ENCODE peak calls at places on chromosomes 5 and 9, in eight cellular contexts. X, K, R, G, B, H, Y and M are unnamed samples.

GRCh38 chr9:93897075-93897970 is 57.8 kb downstream of the BARX1 start:
- DNase-seq in X (no peak), K (no peak), R (no peak), G (no peak), B (no peak), H (no peak), Y (no peak), M (no peak)

GRCh38 chr5:155150012-155150411 is 136.5 kb downstream of the KIF4B start:
- DNase-seq in X (no peak), K (no peak), R (no peak), G (no peak), B (no peak), H (no peak), Y (no peak), M (peak; percentile 3)

GRCh38 chr5:147690595-147690994 is 91.9 kb downstream of the JAKMIP2 start:
- DNase-seq in X (no peak), K (no peak), R (peak; percentile 1), G (no peak), B (peak; percentile 78), H (peak; percentile 63), Y (peak; percentile 10), M (peak; percentile 2)

GRCh38 chr5:163342301-163342700 is 95.1 kb upstream of the CCNG1 start:
- DNase-seq in X (no peak), K (no peak), R (no peak), G (no peak), B (no peak), H (no peak), Y (no peak), M (no peak)

GRCh38 chr9:104835163-104835562 is 71.2 kb downstream of the NIPSNAP3B start:
- DNase-seq in X (no peak), K (no peak), R (no peak), G (no peak), B (no peak), H (no peak), Y (peak; percentile 66), M (no peak)

GRCh38 chr9:132372177-132373095 is 17.6 kb upstream of the SETX start:
- DNase-seq in X (peak; percentile 52), K (peak; percentile 97), R (peak; percentile 36), G (peak; percentile 13), B (no peak), H (peak; percentile 11), Y (no peak), M (peak; percentile 52)

GRCh38 chr9:89000973-89001916 is 10.0 kb downstream of the S1PR3 start:
- DNase-seq in X (peak; percentile 83), K (peak; percentile 77), R (peak; percentile 81), G (peak; percentile 81), B (peak; percentile 98), H (peak; percentile 92), Y (peak; percentile 76), M (peak; percentile 78)

GRCh38 chr5:77644443-77645157 is 6.1 kb upstream of the OTP start:
- DNase-seq in X (peak; percentile 9), K (no peak), R (no peak), G (no peak), B (peak; percentile 84), H (no peak), Y (no peak), M (no peak)

GRCh38 chr5:135319928-135320606 is 79.0 kb downstream of the MACROH2A1 start:
- DNase-seq in X (no peak), K (no peak), R (no peak), G (no peak), B (peak; percentile 60), H (no peak), Y (no peak), M (no peak)

GRCh38 chr5:426392-426976 is 16.5 kb upstream of the EXOC3 start:
- DNase-seq in X (no peak), K (no peak), R (no peak), G (no peak), B (no peak), H (no peak), Y (no peak), M (no peak)

GRCh38 chr9:110101531-110102161 is 106.3 kb downstream of the C9orf152 start:
- DNase-seq in X (peak; percentile 75), K (no peak), R (peak; percentile 83), G (peak; percentile 82), B (no peak), H (no peak), Y (no peak), M (peak; percentile 64)

GRCh38 chr5:58244819-58245478 is 214.9 kb downstream of the PLK2 start:
- DNase-seq in X (no peak), K (peak; percentile 44), R (no peak), G (no peak), B (no peak), H (no peak), Y (no peak), M (no peak)

GRCh38 chr9:109652971-109653370 is 127.0 kb upstream of the PALM2AKAP2 start:
- DNase-seq in X (peak; percentile 27), K (no peak), R (peak; percentile 16), G (no peak), B (peak; percentile 53), H (peak; percentile 56), Y (peak; percentile 51), M (no peak)

GRCh38 chr9:121684381-121685145 is 33.1 kb downstream of the DAB2IP start:
- DNase-seq in X (peak; percentile 29), K (no peak), R (no peak), G (peak; percentile 37), B (peak; percentile 90), H (peak; percentile 54), Y (no peak), M (peak; percentile 44)

GRCh38 chr9:20513126-20513913 is 109.0 kb downstream of the MLLT3 start:
- DNase-seq in X (peak; percentile 9), K (no peak), R (peak; percentile 10), G (no peak), B (no peak), H (no peak), Y (peak; percentile 39), M (no peak)

GRCh38 chr9:82302968-82303655 is 314.5 kb downstream of the SPATA31D1 start:
- DNase-seq in X (no peak), K (no peak), R (no peak), G (no peak), B (peak; percentile 22), H (no peak), Y (no peak), M (no peak)

GRCh38 chr5:151595411-151595826 is 4.3 kb upstream of the FAT2 start:
- DNase-seq in X (no peak), K (no peak), R (no peak), G (no peak), B (no peak), H (no peak), Y (no peak), M (no peak)

GRCh38 chr5:151592855-151593408 is 1.8 kb upstream of the FAT2 start:
- DNase-seq in X (peak; percentile 3), K (no peak), R (no peak), G (no peak), B (no peak), H (peak; percentile 77), Y (no peak), M (no peak)

GRCh38 chr5:151587796-151588606 is 3.1 kb downstream of the FAT2 start:
- DNase-seq in X (no peak), K (no peak), R (no peak), G (no peak), B (no peak), H (no peak), Y (no peak), M (no peak)

GRCh38 chr5:151589878-151590570 is 1.1 kb downstream of the FAT2 start:
- DNase-seq in X (no peak), K (no peak), R (no peak), G (no peak), B (no peak), H (no peak), Y (peak; percentile 14), M (no peak)

DNA sequence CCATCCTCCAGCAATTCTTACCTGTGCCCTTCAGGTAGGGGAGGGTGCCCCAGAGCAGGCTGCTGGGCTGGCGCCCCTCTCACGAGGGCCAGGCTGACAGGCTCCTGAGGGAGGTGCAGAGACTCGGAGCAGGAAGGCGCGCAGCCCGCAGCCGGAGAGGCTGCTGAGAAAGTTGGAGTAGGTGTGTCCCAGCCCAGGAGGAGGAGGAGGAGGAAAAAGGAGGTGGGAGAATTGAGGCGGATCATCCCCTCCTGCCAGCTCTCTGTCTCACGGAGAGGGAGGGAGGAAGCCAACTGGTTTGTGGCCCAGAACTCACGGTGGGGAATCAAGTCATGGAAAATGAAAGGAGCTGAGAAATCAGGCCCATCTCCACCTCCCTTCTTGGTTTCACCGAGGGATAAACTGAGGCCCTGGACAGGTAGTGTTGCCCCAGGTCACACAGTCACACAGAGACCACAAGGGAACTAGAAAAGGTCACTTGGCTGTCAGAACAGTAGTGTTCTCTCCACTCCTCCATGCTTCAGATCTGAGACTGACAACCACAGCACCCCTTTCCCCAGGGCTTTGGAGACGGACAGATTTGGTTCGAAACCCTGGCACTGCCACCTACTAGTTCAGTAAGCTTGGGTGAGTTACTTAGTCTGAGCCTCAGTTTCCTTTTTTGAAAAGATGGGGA is at the start of gene FAT2:
- DNase-seq in X (no peak), K (no peak), R (no peak), G (no peak), B (peak; percentile 66), H (peak; percentile 16), Y (no peak), M (no peak)
- H3K4me1 ChIP-seq in X (peaks cover 36% of the 10 kb centered on the region), K (no peaks in the 10 kb centered on the region), R (no peaks in the 10 kb centered on the region), G (no peaks in the 10 kb centered on the region), B (peaks cover 9% of the 10 kb centered on the region), H (peaks cover 12% of the 10 kb centered on the region), Y (no peaks in the 10 kb centered on the region), M (no peaks in the 10 kb centered on the region)

GRCh38 chr5:120152472-120152871 is 311.6 kb upstream of the PRR16 start:
- DNase-seq in X (peak; percentile 94), K (peak; percentile 91), R (peak; percentile 95), G (no peak), B (no peak), H (no peak), Y (peak; percentile 92), M (no peak)
- H2AFZ ChIP-seq in X (no peak overlapping the region), K (peak overlapping the region; percentile 70), R (no peak overlapping the region), G (no peak overlapping the region), B (no peak overlapping the region), H (no peak overlapping the region), Y (peak overlapping the region; percentile 68), M (no peak overlapping the region)

DNA sequence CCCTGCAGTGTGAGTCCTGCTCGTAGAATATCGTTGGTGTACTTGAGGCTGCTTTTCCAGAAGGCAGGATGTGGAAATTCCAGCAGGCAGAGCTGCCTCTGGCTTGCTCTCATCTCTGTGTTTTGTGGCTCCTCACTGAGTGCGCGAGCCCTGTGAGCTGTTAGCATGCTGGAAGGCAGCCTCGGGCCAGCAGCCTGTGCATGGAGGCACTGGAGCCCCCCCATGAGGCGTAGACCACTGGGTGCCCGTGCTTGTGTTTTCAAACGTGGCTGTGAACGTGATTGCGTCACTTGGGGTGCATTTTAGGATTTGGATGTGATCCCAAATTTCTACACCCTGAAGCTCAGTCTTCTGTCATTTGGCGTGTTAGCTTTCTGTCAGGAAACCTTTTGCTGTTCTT is 3.2 kb downstream of the WDR5 start:
- DNase-seq in X (peak; percentile 33), K (no peak), R (peak; percentile 44), G (no peak), B (no peak), H (peak; percentile 28), Y (peak; percentile 38), M (no peak)
- H3K4me3 ChIP-seq in X (no peak overlapping the region), K (no peak overlapping the region), R (no peak overlapping the region), G (no peak overlapping the region), B (peak overlapping the region; percentile 94), H (no peak overlapping the region), Y (peak overlapping the region; percentile 23), M (no peak overlapping the region)

DNA sequence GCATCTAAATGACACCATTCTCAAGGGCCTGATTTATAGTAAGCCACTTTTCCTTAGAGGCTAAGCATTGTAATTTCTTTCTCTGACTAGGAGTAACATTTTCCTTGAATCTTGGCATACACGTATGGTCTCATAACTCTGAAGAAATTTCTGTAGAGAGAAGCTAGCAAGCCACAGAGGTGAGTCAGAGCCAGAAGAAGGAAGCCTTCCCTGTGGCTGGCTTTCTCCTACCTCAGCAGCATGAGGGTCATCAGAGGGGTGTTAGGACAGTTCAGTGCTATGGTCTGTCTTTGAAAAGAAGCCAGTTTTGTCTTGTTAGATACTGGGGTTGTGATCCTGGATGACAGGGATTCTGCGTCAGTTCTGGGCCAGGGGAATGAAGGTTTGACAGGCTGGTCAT is 3.2 kb downstream of the SNX30 start:
- DNase-seq in X (peak; percentile 87), K (no peak), R (peak; percentile 94), G (no peak), B (no peak), H (peak; percentile 57), Y (peak; percentile 95), M (no peak)
- H3K4me1 ChIP-seq in X (peaks cover 16% of the 10 kb centered on the region), K (peaks cover 10% of the 10 kb centered on the region), R (peaks cover 24% of the 10 kb centered on the region), G (peaks cover 13% of the 10 kb centered on the region), B (peaks cover 12% of the 10 kb centered on the region), H (peaks cover 45% of the 10 kb centered on the region), Y (peaks cover 31% of the 10 kb centered on the region), M (peaks cover 35% of the 10 kb centered on the region)